ENCODE peak calls at places on chromosomes 16 and 17, in five cellular contexts. One of them, this sample, is unnamed.

GRCh38 chr16:72990003-72990521 is 57.9 kb downstream of the ZFHX3 start:
- DNase-seq in neural crest cell: no peak
- DNase-seq in cardiac muscle cell: peak
- DNase-seq in PC-9: peak
- DNase-seq in fibroblast of lung: peak
- DNase-seq in this sample: peak

GRCh38 chr17:72677108-72677507 is 415.4 kb downstream of the SLC39A11 start:
- DNase-seq in neural crest cell: no peak
- DNase-seq in cardiac muscle cell: no peak
- DNase-seq in PC-9: no peak
- DNase-seq in fibroblast of lung: no peak
- DNase-seq in this sample: no peak

GRCh38 chr16:12099451-12100123 is 123.1 kb downstream of the SNX29 start:
- DNase-seq in neural crest cell: no peak
- DNase-seq in cardiac muscle cell: no peak
- DNase-seq in PC-9: no peak
- DNase-seq in fibroblast of lung: no peak
- DNase-seq in this sample: no peak

GRCh38 chr17:70119545-70119944 is 44.5 kb downstream of the KCNJ16 start:
- DNase-seq in neural crest cell: no peak
- DNase-seq in cardiac muscle cell: no peak
- DNase-seq in PC-9: no peak
- DNase-seq in fibroblast of lung: no peak
- DNase-seq in this sample: no peak

GRCh38 chr17:68957944-68958343 is 2.8 kb upstream of the ABCA8 start:
- DNase-seq in neural crest cell: no peak
- DNase-seq in cardiac muscle cell: no peak
- DNase-seq in PC-9: no peak
- DNase-seq in fibroblast of lung: no peak
- DNase-seq in this sample: no peak

GRCh38 chr17:78923660-78924453 is 1.3 kb downstream of the TIMP2 start:
- DNase-seq in neural crest cell: no peak
- DNase-seq in cardiac muscle cell: no peak
- DNase-seq in PC-9: peak
- DNase-seq in fibroblast of lung: no peak
- DNase-seq in this sample: peak

GRCh38 chr17:4540224-4541040 is 14.8 kb downstream of the MYBBP1A start:
- DNase-seq in neural crest cell: no peak
- DNase-seq in cardiac muscle cell: no peak
- DNase-seq in PC-9: no peak
- DNase-seq in fibroblast of lung: no peak
- DNase-seq in this sample: no peak

GRCh38 chr17:8430966-8431365 is 4.7 kb upstream of the NDEL1 start:
- DNase-seq in neural crest cell: no peak
- DNase-seq in cardiac muscle cell: peak
- DNase-seq in PC-9: no peak
- DNase-seq in fibroblast of lung: peak
- DNase-seq in this sample: no peak

GRCh38 chr17:17740627-17741237 is 59.5 kb downstream of the RAI1 start:
- DNase-seq in neural crest cell: no peak
- DNase-seq in cardiac muscle cell: no peak
- DNase-seq in PC-9: no peak
- DNase-seq in fibroblast of lung: no peak
- DNase-seq in this sample: no peak

GRCh38 chr17:33292184-33292980 is 713 bp downstream of the ASIC2 start:
- DNase-seq in neural crest cell: peak
- DNase-seq in cardiac muscle cell: peak
- DNase-seq in PC-9: peak
- DNase-seq in fibroblast of lung: peak
- DNase-seq in this sample: no peak

GRCh38 chr17:49157784-49158183 is 25.2 kb downstream of the B4GALNT2 start:
- DNase-seq in neural crest cell: no peak
- DNase-seq in cardiac muscle cell: peak
- DNase-seq in PC-9: no peak
- DNase-seq in fibroblast of lung: no peak
- DNase-seq in this sample: no peak

GRCh38 chr16:85234310-85235235 is 122.3 kb upstream of the CIBAR2 start:
- DNase-seq in neural crest cell: peak
- DNase-seq in cardiac muscle cell: peak
- DNase-seq in PC-9: peak
- DNase-seq in fibroblast of lung: peak
- DNase-seq in this sample: no peak

GRCh38 chr16:83113317-83113716 is 486.5 kb downstream of the CDH13 start:
- DNase-seq in neural crest cell: peak
- DNase-seq in cardiac muscle cell: peak
- DNase-seq in PC-9: no peak
- DNase-seq in fibroblast of lung: peak
- DNase-seq in this sample: no peak

GRCh38 chr16:47244206-47244605 is 100.5 kb upstream of the NETO2 start:
- DNase-seq in neural crest cell: no peak
- DNase-seq in cardiac muscle cell: no peak
- DNase-seq in PC-9: no peak
- DNase-seq in fibroblast of lung: no peak
- DNase-seq in this sample: no peak

GRCh38 chr17:21382560-21383495 is 6.7 kb downstream of the KCNJ12 start:
- DNase-seq in neural crest cell: no peak
- DNase-seq in cardiac muscle cell: no peak
- DNase-seq in PC-9: no peak
- DNase-seq in fibroblast of lung: no peak
- DNase-seq in this sample: no peak

GRCh38 chr17:32971171-32971570 is 20.5 kb upstream of the SPACA3 start:
- DNase-seq in neural crest cell: no peak
- DNase-seq in cardiac muscle cell: peak
- DNase-seq in PC-9: no peak
- DNase-seq in fibroblast of lung: no peak
- DNase-seq in this sample: no peak

GRCh38 chr16:87207509-87207908 is 109.7 kb downstream of the C16orf95 start:
- DNase-seq in neural crest cell: no peak
- DNase-seq in cardiac muscle cell: peak
- DNase-seq in PC-9: no peak
- DNase-seq in fibroblast of lung: peak
- DNase-seq in this sample: no peak

GRCh38 chr16:30421010-30421409 is 8.8 kb downstream of the DCTPP1 start:
- DNase-seq in neural crest cell: no peak
- DNase-seq in cardiac muscle cell: no peak
- DNase-seq in PC-9: no peak
- DNase-seq in fibroblast of lung: no peak
- DNase-seq in this sample: no peak

GRCh38 chr16:30416624-30417298 is 9.4 kb downstream of the ZNF771 start:
- DNase-seq in neural crest cell: no peak
- DNase-seq in cardiac muscle cell: no peak
- DNase-seq in PC-9: no peak
- DNase-seq in fibroblast of lung: no peak
- DNase-seq in this sample: no peak

GRCh38 chr16:30418350-30419181 is 11.2 kb downstream of the ZNF771 start:
- DNase-seq in neural crest cell: no peak
- DNase-seq in cardiac muscle cell: no peak
- DNase-seq in PC-9: no peak
- DNase-seq in fibroblast of lung: no peak
- DNase-seq in this sample: no peak

GRCh38 chr16:30416047-30416603 is 8.7 kb downstream of the ZNF771 start:
- DNase-seq in neural crest cell: no peak
- DNase-seq in cardiac muscle cell: no peak
- DNase-seq in PC-9: no peak
- DNase-seq in fibroblast of lung: no peak
- DNase-seq in this sample: no peak

GRCh38 chr16:30417447-30418349 is 10.3 kb downstream of the ZNF771 start:
- DNase-seq in neural crest cell: peak
- DNase-seq in cardiac muscle cell: peak
- DNase-seq in PC-9: peak
- DNase-seq in fibroblast of lung: peak
- DNase-seq in this sample: peak
- TF ChIP-seq CTCF in neural crest cell: peak
- TF ChIP-seq CTCF in cardiac muscle cell: no peak
- TF ChIP-seq CTCF in PC-9: no peak
- TF ChIP-seq CTCF in fibroblast of lung: no peak
- TF ChIP-seq CTCF in this sample: peak

GRCh38 chr17:74212913-74213791 is at the start of gene TTYH2:
- DNase-seq in neural crest cell: peak
- DNase-seq in cardiac muscle cell: peak
- DNase-seq in PC-9: peak
- DNase-seq in fibroblast of lung: peak
- DNase-seq in this sample: peak
- TF ChIP-seq CTCF in neural crest cell: peak
- TF ChIP-seq CTCF in cardiac muscle cell: peak
- TF ChIP-seq CTCF in PC-9: no peak
- TF ChIP-seq CTCF in fibroblast of lung: peak
- TF ChIP-seq CTCF in this sample: no peak

DNA sequence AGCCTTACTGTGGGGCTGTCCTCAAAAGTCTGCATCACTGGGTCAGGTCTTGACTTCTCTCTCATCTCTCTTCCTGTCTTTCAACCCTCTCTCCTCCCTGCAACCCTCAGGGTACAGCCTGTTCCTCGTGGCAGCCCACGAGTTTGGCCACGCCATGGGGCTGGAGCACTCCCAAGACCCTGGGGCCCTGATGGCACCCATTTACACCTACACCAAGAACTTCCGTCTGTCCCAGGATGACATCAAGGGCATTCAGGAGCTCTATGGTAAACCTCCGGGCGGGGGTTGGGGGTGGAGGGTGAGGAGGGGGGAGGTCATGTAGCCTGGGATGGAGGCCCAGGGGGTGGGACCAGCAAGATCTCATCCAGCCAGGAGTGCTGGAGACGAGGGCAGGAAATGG is 12.7 kb downstream of the MMP2 start:
- DNase-seq in neural crest cell: no peak
- DNase-seq in cardiac muscle cell: no peak
- DNase-seq in PC-9: no peak
- DNase-seq in fibroblast of lung: no peak
- DNase-seq in this sample: no peak
- TF ChIP-seq CTCF in neural crest cell: no peak
- TF ChIP-seq CTCF in cardiac muscle cell: no peak
- TF ChIP-seq CTCF in PC-9: no peak
- TF ChIP-seq CTCF in fibroblast of lung: no peak
- TF ChIP-seq CTCF in this sample: no peak

DNA sequence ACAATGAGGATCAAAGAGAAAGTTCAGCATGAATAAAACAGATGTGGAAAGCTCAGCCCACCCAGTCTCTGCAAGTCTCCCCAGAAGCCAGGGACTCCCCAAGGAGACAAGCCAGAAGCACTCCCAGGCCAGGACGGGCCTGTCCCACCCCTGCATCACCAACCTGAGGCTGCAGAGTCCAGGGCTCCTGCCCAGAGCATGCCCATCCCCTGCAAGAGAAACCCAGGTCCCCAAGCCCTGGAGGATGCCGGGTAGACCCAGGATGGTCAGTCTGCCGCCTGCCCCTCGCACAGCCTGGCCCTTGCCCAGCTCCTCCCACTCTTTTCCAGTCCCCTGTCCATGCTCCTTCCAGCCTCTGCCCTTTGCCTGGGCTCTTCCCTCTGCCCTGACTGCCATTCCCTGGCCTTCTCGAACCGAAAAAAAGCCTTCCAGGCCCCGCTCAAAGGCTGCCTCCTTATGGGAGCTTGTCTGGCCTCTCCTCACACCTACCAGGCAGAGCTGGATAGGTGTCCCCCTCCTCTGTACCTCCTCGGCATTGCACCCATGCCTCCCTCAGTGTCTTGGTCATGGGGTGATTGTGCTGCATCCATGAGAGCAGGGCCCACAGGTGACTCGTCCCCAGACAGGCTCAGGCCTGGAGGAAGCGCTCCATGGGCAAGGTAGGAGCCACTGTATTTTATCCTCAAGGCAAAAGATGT is 44.8 kb downstream of the BEAN1 start:
- DNase-seq in neural crest cell: no peak
- DNase-seq in cardiac muscle cell: no peak
- DNase-seq in PC-9: no peak
- DNase-seq in fibroblast of lung: no peak
- DNase-seq in this sample: no peak
- TF ChIP-seq CTCF in neural crest cell: no peak
- TF ChIP-seq CTCF in cardiac muscle cell: no peak
- TF ChIP-seq CTCF in PC-9: no peak
- TF ChIP-seq CTCF in fibroblast of lung: no peak
- TF ChIP-seq CTCF in this sample: no peak

GRCh38 chr17:64180089-64180488 is 50.1 kb upstream of the ERN1 start:
- DNase-seq in neural crest cell: no peak
- DNase-seq in cardiac muscle cell: peak
- DNase-seq in PC-9: no peak
- DNase-seq in fibroblast of lung: peak
- DNase-seq in this sample: no peak
- TF ChIP-seq CTCF in neural crest cell: no peak
- TF ChIP-seq CTCF in cardiac muscle cell: peak
- TF ChIP-seq CTCF in PC-9: no peak
- TF ChIP-seq CTCF in fibroblast of lung: no peak
- TF ChIP-seq CTCF in this sample: no peak

GRCh38 chr16:7921360-7921759 is 588.7 kb downstream of the RBFOX1 start:
- DNase-seq in neural crest cell: no peak
- DNase-seq in cardiac muscle cell: no peak
- DNase-seq in PC-9: no peak
- DNase-seq in fibroblast of lung: no peak
- DNase-seq in this sample: no peak
- TF ChIP-seq CTCF in neural crest cell: no peak
- TF ChIP-seq CTCF in cardiac muscle cell: no peak
- TF ChIP-seq CTCF in PC-9: no peak
- TF ChIP-seq CTCF in fibroblast of lung: no peak
- TF ChIP-seq CTCF in this sample: no peak

GRCh38 chr17:44083250-44083849 is 12.8 kb downstream of the G6PC3 start:
- DNase-seq in neural crest cell: no peak
- DNase-seq in cardiac muscle cell: no peak
- DNase-seq in PC-9: peak
- DNase-seq in fibroblast of lung: no peak
- DNase-seq in this sample: peak
- TF ChIP-seq CTCF in neural crest cell: no peak
- TF ChIP-seq CTCF in cardiac muscle cell: peak
- TF ChIP-seq CTCF in PC-9: peak
- TF ChIP-seq CTCF in fibroblast of lung: no peak
- TF ChIP-seq CTCF in this sample: peak

GRCh38 chr17:57552114-57552601 is 192.9 kb downstream of the CCDC182 start:
- DNase-seq in neural crest cell: peak
- DNase-seq in cardiac muscle cell: peak
- DNase-seq in PC-9: no peak
- DNase-seq in fibroblast of lung: peak
- DNase-seq in this sample: no peak
- TF ChIP-seq CTCF in neural crest cell: peak
- TF ChIP-seq CTCF in cardiac muscle cell: peak
- TF ChIP-seq CTCF in PC-9: peak
- TF ChIP-seq CTCF in fibroblast of lung: peak
- TF ChIP-seq CTCF in this sample: no peak

This sample was measured in HCT116.